ENCODE peak calls at places on chromosomes 11 and 22, in seven cellular contexts. I is testis, M is HepG2, R is prostate gland, C is heart left ventricle, A is transverse colon, G is uterus. K is an unnamed sample. For H3K27me3, the result is how much of the 10 kb centered on the place peaks cover.

GRCh38 chr11:118895093-118896039 is 11.7 kb downstream of the CXCR5 start:
- DNase-seq in I (no peak), M (no peak), R (no peak), C (peak), A (peak), G (no peak), K (peak)

GRCh38 chr11:35064114-35064800 is 74.7 kb upstream of the CD44 start:
- DNase-seq in I (no peak), M (no peak), R (no peak), C (no peak), A (no peak), G (no peak), K (no peak)

GRCh38 chr11:70862093-70862492 is 390.3 kb downstream of the SHANK2 start:
- DNase-seq in I (no peak), M (no peak), R (no peak), C (no peak), A (no peak), G (no peak), K (no peak)

GRCh38 chr11:109859325-109859724 is 233.9 kb upstream of the ZC3H12C start:
- DNase-seq in I (no peak), M (peak), R (no peak), C (no peak), A (no peak), G (no peak), K (peak)

GRCh38 chr11:13160745-13161144 is 116.8 kb upstream of the BMAL1 start:
- DNase-seq in I (no peak), M (no peak), R (peak), C (no peak), A (no peak), G (no peak), K (no peak)

GRCh38 chr11:64656797-64657196 is 65.8 kb downstream of the SLC22A12 start:
- DNase-seq in I (no peak), M (peak), R (no peak), C (no peak), A (no peak), G (no peak), K (no peak)

GRCh38 chr22:48754611-48755331 is 1072.9 kb downstream of the BRD1 start:
- DNase-seq in I (peak), M (no peak), R (peak), C (no peak), A (no peak), G (no peak), K (no peak)

GRCh38 chr22:43114958-43115357 is 4.4 kb downstream of the BIK start:
- DNase-seq in I (no peak), M (peak), R (peak), C (no peak), A (peak), G (no peak), K (no peak)

GRCh38 chr22:24996420-24996952 is 44.0 kb downstream of the KIAA1671 start:
- DNase-seq in I (no peak), M (no peak), R (peak), C (peak), A (peak), G (no peak), K (no peak)

GRCh38 chr22:50739279-50739691 is 1.3 kb downstream of the ACR start:
- DNase-seq in I (no peak), M (no peak), R (no peak), C (no peak), A (no peak), G (no peak), K (no peak)

GRCh38 chr11:96257972-96258951 is 84.7 kb downstream of the MAML2 start:
- DNase-seq in I (no peak), M (no peak), R (no peak), C (no peak), A (no peak), G (no peak), K (no peak)

DNA sequence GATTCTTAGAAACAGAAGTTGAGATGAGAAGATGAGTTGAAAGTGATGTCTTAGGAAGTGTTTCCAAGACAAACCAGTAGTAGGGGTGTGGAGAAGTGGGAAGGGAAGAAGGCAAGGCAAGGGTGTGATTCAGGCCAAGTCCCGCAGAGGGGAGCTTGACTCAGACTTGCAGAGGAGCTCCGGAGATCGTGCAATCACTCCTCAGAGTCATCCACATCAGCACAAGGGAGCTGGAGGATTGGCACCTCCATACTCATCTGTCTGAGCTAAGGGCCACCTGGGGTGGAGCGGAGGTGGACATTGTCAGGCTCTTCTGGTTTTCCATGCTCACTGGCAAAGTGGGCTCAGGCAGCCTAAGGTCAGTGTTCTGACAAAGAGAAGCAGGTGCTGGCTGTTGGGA is 44.4 kb downstream of the CHRDL2 start:
- DNase-seq in I (no peak), M (no peak), R (no peak), C (peak), A (no peak), G (no peak), K (no peak)
- TF ChIP-seq CTCF in I (no peak), M (no peak), R (no peak), C (no peak), A (no peak), G (no peak), K (no peak)

GRCh38 chr22:37381489-37381888 is 45.8 kb downstream of the ELFN2 start:
- DNase-seq in I (no peak), M (no peak), R (no peak), C (no peak), A (no peak), G (no peak), K (no peak)

GRCh38 chr22:37379716-37380115 is 47.6 kb downstream of the ELFN2 start:
- DNase-seq in I (no peak), M (no peak), R (no peak), C (no peak), A (no peak), G (no peak), K (no peak)

GRCh38 chr22:37379085-37379484 is 48.2 kb downstream of the ELFN2 start:
- DNase-seq in I (no peak), M (no peak), R (no peak), C (no peak), A (no peak), G (no peak), K (no peak)

GRCh38 chr22:37377927-37378326 is 49.4 kb downstream of the ELFN2 start:
- DNase-seq in I (no peak), M (no peak), R (no peak), C (no peak), A (no peak), G (no peak), K (no peak)

DNA sequence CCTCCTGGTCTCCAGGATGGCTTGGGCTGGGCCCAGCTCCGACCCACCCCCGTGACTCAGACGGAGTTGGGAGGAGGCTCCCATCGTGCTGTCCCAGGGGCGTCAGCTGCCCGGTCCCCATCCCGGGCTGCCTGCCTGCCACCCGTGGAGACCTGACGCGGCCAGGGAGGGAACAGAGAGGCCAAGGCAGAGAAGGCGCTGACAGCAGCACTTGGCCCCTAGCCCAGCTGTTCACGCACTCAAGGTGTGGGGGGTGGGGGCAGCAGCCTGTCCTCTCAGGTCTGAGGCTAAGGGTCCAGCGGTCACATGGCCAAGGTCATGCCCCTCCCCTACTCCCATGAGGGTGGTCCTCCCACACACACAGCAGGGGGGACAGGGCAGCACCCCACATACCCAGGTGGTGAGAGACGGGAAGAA is 48.6 kb downstream of the ELFN2 start:
- DNase-seq in I (no peak), M (no peak), R (no peak), C (no peak), A (no peak), G (no peak), K (no peak)
- H3K27me3 ChIP-seq in I (under half), M (under half), R (under half), C (under half), A (half or more), G (under half), K (under half)

GRCh38 chr11:44564198-44564597 is 1.3 kb upstream of the CD82 start:
- DNase-seq in I (peak), M (no peak), R (peak), C (no peak), A (peak), G (peak), K (peak)

GRCh38 chr11:44565746-44566558 is 489 bp downstream of the CD82 start:
- DNase-seq in I (no peak), M (no peak), R (no peak), C (no peak), A (no peak), G (no peak), K (no peak)

GRCh38 chr11:44565008-44565745 is at the start of gene CD82:
- DNase-seq in I (peak), M (peak), R (peak), C (peak), A (peak), G (peak), K (peak)

GRCh38 chr11:44563716-44564115 is 1.7 kb upstream of the CD82 start:
- DNase-seq in I (no peak), M (no peak), R (no peak), C (no peak), A (no peak), G (no peak), K (no peak)

DNA sequence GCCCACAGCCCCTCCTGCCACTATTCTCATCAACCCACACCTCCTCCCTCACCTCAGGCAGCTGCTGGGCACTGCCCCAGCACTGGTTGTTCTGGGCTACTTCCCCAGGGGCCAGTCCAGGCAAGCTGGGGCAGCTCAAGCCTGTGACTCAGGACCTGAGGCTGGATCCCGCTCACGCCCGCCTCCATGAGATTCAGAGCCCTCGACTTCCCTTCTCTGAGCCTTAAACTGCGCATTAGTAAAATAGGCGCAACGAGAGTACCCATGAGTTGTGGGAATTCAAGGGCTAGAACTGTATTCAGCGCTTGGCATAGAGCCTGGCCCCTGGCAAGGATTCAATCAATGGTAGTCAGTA is 833 bp upstream of the CD82 start:
- DNase-seq in I (peak), M (no peak), R (peak), C (peak), A (peak), G (no peak), K (peak)
- TF ChIP-seq POLR2A in I (no peak), M (no peak), R (no peak), C (no peak), A (peak), G (no peak), K (peak)

GRCh38 chr22:23386245-23386631 is 193.9 kb downstream of the IGLL1 start:
- DNase-seq in I (no peak), M (no peak), R (no peak), C (no peak), A (no peak), G (no peak), K (no peak)
- TF ChIP-seq CTCF in I (no peak), M (no peak), R (no peak), C (peak), A (no peak), G (no peak), K (no peak)

GRCh38 chr22:44195189-44195871 is 14.6 kb downstream of the PARVG start:
- DNase-seq in I (no peak), M (no peak), R (no peak), C (no peak), A (no peak), G (no peak), K (no peak)
- H3K27me3 ChIP-seq in I (under half), M (under half), R (under half), C (under half), A (under half), G (under half), K (under half)